ENCODE peak calls at places on chromosome 6, in five cellular contexts. Z is activated naive CD4-positive, alpha-beta T cell; X is naive thymus-derived CD4-positive, alpha-beta T cell; L is brain microvascular endothelial cell; Q is activated CD4-positive, alpha-beta T cell treated with anti-CD3 and anti-CD28 coated beads, Interleukin-2, amount 50 U/mL, for 48 hours. K is an unnamed sample.

GRCh38 chr6:155850408-155850841 is 394.8 kb upstream of the NOX3 start:
- DNase-seq in Z (no peak), X (no peak), L (peak; percentile 11), Q (no peak), K (no peak)

GRCh38 chr6:39137235-39137634 is 22.2 kb upstream of the SAYSD1 start:
- DNase-seq in Z (no peak), X (no peak), L (peak; percentile 43), Q (peak; percentile 35), K (no peak)

GRCh38 chr6:6886160-6886885 is 221.4 kb upstream of the RREB1 start:
- DNase-seq in Z (no peak), X (no peak), L (no peak), Q (no peak), K (peak; percentile 76)

GRCh38 chr6:150271501-150272263 is 97.1 kb upstream of the IYD start:
- DNase-seq in Z (no peak), X (no peak), L (no peak), Q (no peak), K (no peak)

GRCh38 chr6:38498085-38498484 is 141.6 kb downstream of the BTBD9 start:
- DNase-seq in Z (no peak), X (no peak), L (no peak), Q (no peak), K (no peak)

GRCh38 chr6:14439419-14439818 is 321.8 kb downstream of the CD83 start:
- DNase-seq in Z (no peak), X (no peak), L (no peak), Q (no peak), K (no peak)

GRCh38 chr6:170480045-170480714 is 72.9 kb downstream of the PSMB1 start:
- DNase-seq in Z (no peak), X (no peak), L (peak; percentile 26), Q (no peak), K (no peak)

GRCh38 chr6:41342241-41342640 is 6.8 kb downstream of the NCR2 start:
- DNase-seq in Z (no peak), X (no peak), L (no peak), Q (no peak), K (no peak)

GRCh38 chr6:31538805-31539400 is 2.9 kb downstream of the DDX39B start:
- DNase-seq in Z (no peak), X (no peak), L (no peak), Q (no peak), K (no peak)

GRCh38 chr6:1256435-1257008 is 55.4 kb upstream of the FOXQ1 start:
- DNase-seq in Z (no peak), X (no peak), L (no peak), Q (no peak), K (no peak)

GRCh38 chr6:106281088-106281487 is 44.5 kb downstream of the ATG5 start:
- DNase-seq in Z (no peak), X (no peak), L (no peak), Q (no peak), K (no peak)

GRCh38 chr6:53543341-53544010 is 1.4 kb downstream of the GCLC start:
- DNase-seq in Z (no peak), X (no peak), L (no peak), Q (no peak), K (no peak)

GRCh38 chr6:37033819-37034790 is 28.6 kb downstream of the FGD2 start:
- DNase-seq in Z (no peak), X (no peak), L (no peak), Q (peak; percentile 52), K (peak; percentile 19)

GRCh38 chr6:130182466-130182865 is 40.3 kb downstream of the SAMD3 start:
- DNase-seq in Z (no peak), X (no peak), L (no peak), Q (no peak), K (no peak)

GRCh38 chr6:113809818-113810217 is 47.3 kb upstream of the MARCKS start:
- DNase-seq in Z (no peak), X (no peak), L (no peak), Q (no peak), K (no peak)

GRCh38 chr6:33197431-33198048 is 2.9 kb downstream of the RXRB start:
- DNase-seq in Z (no peak), X (no peak), L (peak; percentile 61), Q (peak; percentile 30), K (peak; percentile 69)

GRCh38 chr6:24796616-24797290 is 2.0 kb downstream of the ARMH2 start:
- DNase-seq in Z (no peak), X (no peak), L (no peak), Q (peak; percentile 16), K (no peak)

GRCh38 chr6:11748591-11748990 is 30.0 kb downstream of the ADTRP start:
- DNase-seq in Z (no peak), X (no peak), L (no peak), Q (no peak), K (no peak)

GRCh38 chr6:36302227-36302976 is 32.5 kb downstream of the PNPLA1 start:
- DNase-seq in Z (peak; percentile 68), X (peak; percentile 82), L (peak; percentile 91), Q (peak; percentile 97), K (peak; percentile 82)

GRCh38 chr6:41336824-41337223 is 1.4 kb downstream of the NCR2 start:
- DNase-seq in Z (no peak), X (no peak), L (no peak), Q (no peak), K (no peak)

GRCh38 chr6:54681987-54682386 is 164.6 kb upstream of the FAM83B start:
- DNase-seq in Z (no peak), X (no peak), L (peak; percentile 65), Q (no peak), K (no peak)

GRCh38 chr6:129744201-129744879 is 34.4 kb upstream of the ARHGAP18 start:
- DNase-seq in Z (no peak), X (no peak), L (peak; percentile 85), Q (no peak), K (no peak)

GRCh38 chr6:6847591-6847990 is 259.1 kb downstream of the LY86 start:
- DNase-seq in Z (no peak), X (no peak), L (no peak), Q (no peak), K (no peak)

GRCh38 chr6:16179970-16180431 is 51.1 kb downstream of the MYLIP start:
- DNase-seq in Z (no peak), X (peak; percentile 84), L (no peak), Q (no peak), K (no peak)

GRCh38 chr6:26043389-26044139 is 43.7 kb upstream of the HFE start:
- DNase-seq in Z (peak; percentile 15), X (peak; percentile 94), L (peak; percentile 93), Q (peak; percentile 72), K (peak; percentile 59)

GRCh38 chr6:45423901-45424627 is 46.3 kb upstream of the SUPT3H start:
- DNase-seq in Z (no peak), X (no peak), L (no peak), Q (peak; percentile 40), K (peak; percentile 70)

GRCh38 chr6:160127270-160128124 is 5.9 kb downstream of the SLC22A1 start:
- DNase-seq in Z (no peak), X (no peak), L (no peak), Q (no peak), K (no peak)

GRCh38 chr6:68634503-68635411 is at the start of gene ADGRB3:
- DNase-seq in Z (no peak), X (no peak), L (peak; percentile 64), Q (peak; percentile 38), K (peak; percentile 74)

GRCh38 chr6:125273965-125274364 is 27.8 kb downstream of the HDDC2 start:
- DNase-seq in Z (no peak), X (no peak), L (peak; percentile 45), Q (no peak), K (no peak)

GRCh38 chr6:112683106-112683505 is 336.0 kb downstream of the RFPL4B start:
- DNase-seq in Z (no peak), X (no peak), L (no peak), Q (no peak), K (no peak)